ENCODE peak calls at places on chromosome 5, in ten cellular contexts. U, I, B, O, S, K, Q, X, G and R are unnamed samples.

GRCh38 chr5:131983244-131983771 is 28.1 kb downstream of the ACSL6 start:
- DNase-seq in S (peak; percentile 60), X (no peak), Q (no peak), U (no peak), O (no peak), G (no peak), I (no peak), B (no peak), K (no peak), R (no peak)

GRCh38 chr5:123673107-123673506 is 161.1 kb downstream of the CSNK1G3 start:
- DNase-seq in S (no peak), U (no peak), Q (no peak), B (no peak), O (no peak), X (peak; percentile 78), G (no peak), I (no peak), K (peak; percentile 29), R (no peak)

GRCh38 chr5:81202652-81203051 is 30.5 kb upstream of the CKMT2 start:
- DNase-seq in S (no peak), I (no peak), B (no peak), U (no peak), K (peak; percentile 49), Q (no peak), O (no peak), G (no peak), X (no peak), R (no peak)

GRCh38 chr5:119678351-119679028 is 49.1 kb downstream of the FAM170A start:
- DNase-seq in X (no peak), G (no peak), Q (no peak), S (no peak), O (no peak), I (no peak), K (no peak), B (no peak), U (no peak), R (no peak)

GRCh38 chr5:9653811-9654210 is 23.7 kb upstream of the TAS2R1 start:
- DNase-seq in X (peak; percentile 93), O (no peak), U (peak; percentile 39), B (no peak), Q (no peak), S (peak; percentile 91), G (no peak), K (peak; percentile 87), I (no peak), R (no peak)

GRCh38 chr5:173963867-173964429 is 25.0 kb upstream of the C5orf47 start:
- DNase-seq in K (no peak), B (peak; percentile 87), X (no peak), Q (no peak), S (peak; percentile 82), O (no peak), U (no peak), G (peak; percentile 41), I (no peak), R (peak; percentile 49)

GRCh38 chr5:53430618-53431252 is 49.7 kb upstream of the FST start:
- DNase-seq in O (no peak), Q (no peak), I (no peak), G (no peak), U (no peak), B (no peak), K (no peak), S (peak; percentile 62), X (peak; percentile 57), R (peak; percentile 34)

GRCh38 chr5:80960531-80961375 is 590 bp downstream of the RASGRF2 start:
- DNase-seq in I (no peak), S (peak; percentile 46), B (peak; percentile 11), K (peak; percentile 53), G (peak; percentile 10), X (no peak), Q (peak; percentile 29), O (no peak), U (peak; percentile 46), R (peak; percentile 82)